ENCODE peak calls at places on chromosome 1, in four cellular contexts. P is fibroblast of gingiva; J is astrocyte; K is stimulated activated CD4-positive, alpha-beta T cell treated with anti-CD3 and anti-CD28 coated beads, Interleukin-2, amount 100 ng/mL, for 4 hours. F is an unnamed sample.

GRCh38 chr1:87398644-87399043 is 70.0 kb downstream of the LMO4 start:
- DNase-seq in J (peak), K (no peak), P (peak), F (no peak)

GRCh38 chr1:206575165-206575893 is 36.9 kb downstream of the EIF2D start:
- DNase-seq in J (peak), P (peak), K (no peak), F (no peak)

GRCh38 chr1:231844986-231845502 is 218.5 kb downstream of the DISC1 start:
- DNase-seq in K (no peak), P (no peak), J (peak), F (no peak)

GRCh38 chr1:246703581-246703980 is 20.6 kb upstream of the SCCPDH start:
- DNase-seq in J (peak), K (no peak), P (peak), F (no peak)

GRCh38 chr1:179313004-179313403 is 19.4 kb downstream of the SOAT1 start:
- DNase-seq in J (no peak), K (no peak), P (no peak), F (no peak)

GRCh38 chr1:65148548-65149390 is 766 bp downstream of the AK4 start:
- DNase-seq in P (peak), J (no peak), K (peak), F (peak)

GRCh38 chr1:109886827-109887226 is 23.8 kb upstream of the CSF1 start:
- DNase-seq in P (no peak), J (no peak), K (no peak), F (no peak)

GRCh38 chr1:70685300-70686286 is 274.5 kb downstream of the CTH start:
- DNase-seq in P (peak), J (peak), K (no peak), F (peak)

GRCh38 chr1:175894543-175894942 is 151.1 kb upstream of the TNR start:
- DNase-seq in K (no peak), J (no peak), P (no peak), F (no peak)

GRCh38 chr1:219340796-219341195 is 167.1 kb downstream of the LYPLAL1 start:
- DNase-seq in K (no peak), P (no peak), J (peak), F (no peak)

GRCh38 chr1:20308569-20308968 is 17.9 kb downstream of the VWA5B1 start:
- DNase-seq in P (no peak), K (no peak), J (no peak), F (no peak)

GRCh38 chr1:206685256-206685748 is 597 bp downstream of the MAPKAPK2 start:
- DNase-seq in K (peak), P (no peak), J (no peak), F (peak)

GRCh38 chr1:153352523-153352922 is 3.9 kb upstream of the PGLYRP4 start:
- DNase-seq in K (peak), J (peak), P (peak), F (peak)

GRCh38 chr1:197320991-197321531 is 53.0 kb downstream of the CRB1 start:
- DNase-seq in K (no peak), J (peak), P (peak), F (no peak)

GRCh38 chr1:6260433-6260934 is 414 bp downstream of the GPR153 start:
- DNase-seq in K (no peak), P (no peak), J (no peak), F (no peak)

GRCh38 chr1:56864430-56864829 is 9.8 kb downstream of the C8A start:
- DNase-seq in J (no peak), P (no peak), K (no peak), F (no peak)

GRCh38 chr1:95232646-95233320 is 1.2 kb upstream of the RWDD3 start:
- DNase-seq in K (no peak), J (no peak), P (no peak), F (no peak)

GRCh38 chr1:77473690-77474089 is 191.9 kb downstream of the AK5 start:
- DNase-seq in J (peak), K (no peak), P (peak), F (no peak)

GRCh38 chr1:62450301-62450700 is 13.5 kb downstream of the USP1 start:
- DNase-seq in J (no peak), K (no peak), P (no peak), F (no peak)

F was measured in frontal cortex.